ENCODE peak calls at places on chromosomes 12 and 14, in eight cellular contexts. F is T-helper 9 cell; B is CD8-positive, alpha-beta T cell; S is stimulated activated CD8-positive, alpha-beta memory T cell treated with anti-CD3 and anti-CD28 coated beads, Interleukin-4, amount 100 ng/mL, for 1 hour; V is NCI-H2227 treated with DMSO at 0.1 percent for 48 hours; M is NCI-H1092; O is GM12865; G is T-helper 17 cell. A is an unnamed sample.
A peak's percentile ranks its signal among the peaks of the same experiment; 100 is the strongest.

GRCh38 chr12:17342381-17342961 is 736.5 kb upstream of the LMO3 start:
- DNase-seq in O (no peak), M (no peak), B (no peak), S (no peak), V (no peak), F (no peak), G (no peak), A (no peak)

GRCh38 chr12:31369712-31370521 is 44.0 kb upstream of the SINHCAF start:
- DNase-seq in B (no peak), S (no peak), G (no peak), F (no peak), V (peak; percentile 51), M (no peak), O (no peak), A (no peak)

GRCh38 chr12:130104596-130105253 is 57.5 kb upstream of the FZD10 start:
- DNase-seq in B (no peak), G (no peak), O (no peak), V (no peak), M (no peak), F (no peak), S (no peak), A (no peak)

GRCh38 chr14:81208489-81208888 is 12.3 kb downstream of the GTF2A1 start:
- DNase-seq in M (no peak), V (no peak), S (no peak), B (no peak), G (no peak), O (no peak), F (no peak), A (no peak)

GRCh38 chr12:51847830-51848727 is at the start of gene FIGNL2:
- DNase-seq in B (no peak), F (no peak), M (no peak), V (no peak), S (no peak), G (no peak), O (no peak), A (no peak)

GRCh38 chr14:26687438-26687837 is 89.6 kb upstream of the NOVA1 start:
- DNase-seq in O (no peak), M (no peak), S (no peak), V (no peak), G (no peak), F (no peak), B (no peak), A (peak; percentile 17)

GRCh38 chr14:24941719-24942118 is 108.2 kb downstream of the STXBP6 start:
- DNase-seq in G (no peak), O (peak; percentile 58), V (no peak), S (no peak), F (no peak), M (peak; percentile 50), B (no peak), A (no peak)

GRCh38 chr12:72275551-72275950 is 3.4 kb downstream of the TRHDE start:
- DNase-seq in S (no peak), F (no peak), B (no peak), G (no peak), O (no peak), M (no peak), V (no peak), A (no peak)

GRCh38 chr14:73008501-73008900 is 18.4 kb downstream of the ZFYVE1 start:
- DNase-seq in S (no peak), G (no peak), M (no peak), B (no peak), F (no peak), V (no peak), O (no peak), A (no peak)

GRCh38 chr12:81450920-81451739 is 308.0 kb downstream of the PPFIA2 start:
- DNase-seq in F (no peak), S (no peak), O (peak; percentile 48), B (no peak), G (no peak), M (peak; percentile 35), V (peak; percentile 32), A (peak; percentile 64)

GRCh38 chr12:19021646-19022045 is 107.9 kb upstream of the PLEKHA5 start:
- DNase-seq in B (no peak), V (no peak), O (no peak), G (no peak), M (no peak), F (no peak), S (no peak), A (no peak)

GRCh38 chr12:92502417-92503028 is 200.3 kb upstream of the PLEKHG7 start:
- DNase-seq in G (no peak), S (no peak), V (peak; percentile 4), M (no peak), F (no peak), O (peak; percentile 88), B (no peak), A (no peak)

GRCh38 chr14:75636100-75636692 is 24.5 kb downstream of the ERG28 start:
- DNase-seq in S (no peak), O (no peak), F (no peak), G (no peak), M (no peak), V (peak; percentile 7), B (no peak), A (peak; percentile 14)

GRCh38 chr12:15364221-15365170 is 42.2 kb downstream of the PTPRO start:
- DNase-seq in B (no peak), M (no peak), F (no peak), S (no peak), O (no peak), G (no peak), V (no peak), A (peak; percentile 59)

GRCh38 chr12:41254546-41254945 is 66.4 kb downstream of the PDZRN4 start:
- DNase-seq in F (no peak), B (no peak), M (no peak), O (no peak), V (no peak), G (no peak), S (no peak), A (no peak)

GRCh38 chr12:12870454-12870853 is 20.9 kb upstream of the GPRC5A start:
- DNase-seq in V (no peak), M (no peak), O (no peak), B (no peak), G (no peak), F (no peak), S (no peak), A (no peak)

GRCh38 chr14:51473808-51474207 is 177.9 kb upstream of the FRMD6 start:
- DNase-seq in B (no peak), F (no peak), M (no peak), S (no peak), O (no peak), G (no peak), V (no peak), A (no peak)

GRCh38 chr12:22687677-22688076 is 62.7 kb downstream of the ETNK1 start:
- DNase-seq in G (no peak), O (peak; percentile 66), S (no peak), M (no peak), B (no peak), V (no peak), F (no peak), A (no peak)

GRCh38 chr12:119931402-119931801 is 54.3 kb upstream of the CIT start:
- DNase-seq in V (no peak), S (no peak), B (no peak), M (no peak), G (no peak), F (no peak), O (no peak), A (no peak)

GRCh38 chr14:92502541-92503286 is 10.9 kb upstream of the RIN3 start:
- DNase-seq in O (no peak), S (no peak), F (no peak), B (no peak), V (no peak), M (no peak), G (no peak), A (no peak)

GRCh38 chr14:103232338-103232808 is 101.7 kb upstream of the EIF5 start:
- DNase-seq in S (no peak), M (no peak), O (no peak), F (no peak), V (no peak), B (no peak), G (no peak), A (no peak)

GRCh38 chr12:56836317-56836716 is 73.2 kb downstream of the HSD17B6 start:
- DNase-seq in M (no peak), V (no peak), O (no peak), S (no peak), B (no peak), G (no peak), F (no peak), A (peak; percentile 29)

GRCh38 chr14:98593361-98593761 is 678.6 kb downstream of the BCL11B start:
- DNase-seq in G (no peak), M (no peak), S (no peak), F (no peak), B (no peak), V (no peak), O (no peak), A (no peak)

GRCh38 chr12:64669270-64669842 is 59.1 kb downstream of the RASSF3 start:
- DNase-seq in G (peak; percentile 19), O (peak; percentile 88), F (no peak), S (no peak), B (peak; percentile 38), V (no peak), M (no peak), A (no peak)

GRCh38 chr14:75911883-75912282 is 69.9 kb downstream of the TGFB3 start:
- DNase-seq in O (no peak), M (no peak), F (no peak), B (no peak), G (no peak), V (peak; percentile 83), S (no peak), A (no peak)

GRCh38 chr14:77186911-77187648 is 5.5 kb downstream of the TMEM63C start:
- DNase-seq in V (peak; percentile 8), B (no peak), F (no peak), M (peak; percentile 66), S (no peak), O (no peak), G (no peak), A (peak; percentile 88)

GRCh38 chr12:114680498-114681148 is 3.4 kb downstream of the TBX3 start:
- DNase-seq in B (no peak), G (no peak), V (no peak), F (no peak), M (no peak), O (no peak), S (no peak), A (no peak)

GRCh38 chr12:118459110-118459509 is 82.8 kb downstream of the SUDS3 start:
- DNase-seq in S (no peak), M (no peak), F (no peak), O (no peak), G (no peak), V (no peak), B (no peak), A (no peak)

GRCh38 chr14:72565917-72566316 is 328.0 kb downstream of the DPF3 start:
- DNase-seq in M (no peak), B (no peak), V (no peak), F (no peak), O (no peak), G (no peak), S (no peak), A (no peak)

GRCh38 chr12:3032770-3033537 is 44.2 kb upstream of the TSPAN9 start:
- DNase-seq in S (no peak), O (no peak), F (no peak), B (no peak), M (no peak), V (no peak), G (no peak), A (no peak)

A was measured in NCI-H446 treated with DMSO at 0.1 percent for 48 hours.